ENCODE peak calls at places on chromosomes 12 and 14, in five cellular contexts. One of them, this sample, is unnamed.
A peak's percentile ranks its signal among the peaks of the same experiment; 100 is the strongest.

GRCh38 chr14:68140801-68141200 is 321.2 kb downstream of the RAD51B start:
- DNase-seq in AG09309: no peak
- DNase-seq in small intestine: peak; percentile 70
- DNase-seq in astrocyte of the spinal cord: no peak
- DNase-seq in A549: no peak
- DNase-seq in this sample: no peak

GRCh38 chr12:105617141-105617540 is 286.6 kb downstream of the C12orf75 start:
- DNase-seq in AG09309: no peak
- DNase-seq in A549: no peak
- DNase-seq in astrocyte of the spinal cord: no peak
- DNase-seq in small intestine: no peak
- DNase-seq in this sample: no peak

GRCh38 chr14:95299271-95299670 is 20.4 kb downstream of the CLMN start:
- DNase-seq in AG09309: no peak
- DNase-seq in A549: no peak
- DNase-seq in astrocyte of the spinal cord: no peak
- DNase-seq in small intestine: no peak
- DNase-seq in this sample: no peak

GRCh38 chr12:64109706-64110105 is 112.4 kb downstream of the KICS2 start:
- DNase-seq in small intestine: no peak
- DNase-seq in A549: no peak
- DNase-seq in AG09309: no peak
- DNase-seq in astrocyte of the spinal cord: no peak
- DNase-seq in this sample: no peak

GRCh38 chr12:59624732-59625455 is 29.1 kb downstream of the SLC16A7 start:
- DNase-seq in A549: no peak
- DNase-seq in AG09309: no peak
- DNase-seq in small intestine: no peak
- DNase-seq in astrocyte of the spinal cord: no peak
- DNase-seq in this sample: no peak

GRCh38 chr12:63045020-63045860 is 105.8 kb downstream of the AVPR1A start:
- DNase-seq in AG09309: peak; percentile 60
- DNase-seq in astrocyte of the spinal cord: peak; percentile 89
- DNase-seq in A549: no peak
- DNase-seq in small intestine: no peak
- DNase-seq in this sample: no peak

GRCh38 chr14:104399432-104400155 is 180.0 kb upstream of the C14orf180 start:
- DNase-seq in AG09309: no peak
- DNase-seq in astrocyte of the spinal cord: no peak
- DNase-seq in small intestine: no peak
- DNase-seq in A549: no peak
- DNase-seq in this sample: no peak

GRCh38 chr12:126159139-126159538 is 1093.9 kb downstream of the AACS start:
- DNase-seq in small intestine: no peak
- DNase-seq in astrocyte of the spinal cord: no peak
- DNase-seq in AG09309: no peak
- DNase-seq in A549: no peak
- DNase-seq in this sample: no peak

GRCh38 chr12:48997719-48998496 is 1.3 kb downstream of the DDN start:
- DNase-seq in small intestine: no peak
- DNase-seq in astrocyte of the spinal cord: no peak
- DNase-seq in AG09309: no peak
- DNase-seq in A549: peak; percentile 87
- DNase-seq in this sample: no peak

GRCh38 chr12:132600048-132601032 is 10.0 kb downstream of the LRCOL1 start:
- DNase-seq in AG09309: no peak
- DNase-seq in small intestine: peak; percentile 53
- DNase-seq in A549: peak; percentile 76
- DNase-seq in astrocyte of the spinal cord: peak; percentile 65
- DNase-seq in this sample: peak; percentile 19

GRCh38 chr12:123062682-123063426 is 82.4 kb downstream of the ARL6IP4 start:
- DNase-seq in A549: peak; percentile 42
- DNase-seq in AG09309: no peak
- DNase-seq in astrocyte of the spinal cord: peak; percentile 28
- DNase-seq in small intestine: peak; percentile 79
- DNase-seq in this sample: no peak

GRCh38 chr12:7646178-7646475 is 19.6 kb downstream of the APOBEC1 start:
- DNase-seq in small intestine: no peak
- DNase-seq in A549: no peak
- DNase-seq in astrocyte of the spinal cord: no peak
- DNase-seq in AG09309: no peak
- DNase-seq in this sample: no peak

GRCh38 chr12:1932264-1932777 is 13.9 kb upstream of the CACNA2D4 start:
- DNase-seq in astrocyte of the spinal cord: peak; percentile 37
- DNase-seq in small intestine: peak; percentile 75
- DNase-seq in A549: no peak
- DNase-seq in AG09309: no peak
- DNase-seq in this sample: no peak
- H3K4me3 ChIP-seq in astrocyte of the spinal cord: no peak overlapping the region
- H3K4me3 ChIP-seq in small intestine: no peak overlapping the region
- H3K4me3 ChIP-seq in A549: no peak overlapping the region
- H3K4me3 ChIP-seq in AG09309: no peak overlapping the region
- H3K4me3 ChIP-seq in this sample: no peak overlapping the region

GRCh38 chr14:36271939-36272907 is 48.2 kb downstream of the MBIP start:
- DNase-seq in small intestine: peak; percentile 4
- DNase-seq in AG09309: no peak
- DNase-seq in A549: no peak
- DNase-seq in astrocyte of the spinal cord: peak; percentile 7
- DNase-seq in this sample: no peak
- H3K4me3 ChIP-seq in small intestine: no peak overlapping the region
- H3K4me3 ChIP-seq in AG09309: peak overlapping the region; percentile 35
- H3K4me3 ChIP-seq in A549: no peak overlapping the region
- H3K4me3 ChIP-seq in astrocyte of the spinal cord: peak overlapping the region; percentile 19
- H3K4me3 ChIP-seq in this sample: peak overlapping the region; percentile 40

GRCh38 chr12:120362516-120363273 is 6.3 kb downstream of the MSI1 start:
- DNase-seq in AG09309: no peak
- DNase-seq in small intestine: peak; percentile 91
- DNase-seq in astrocyte of the spinal cord: no peak
- DNase-seq in A549: no peak
- DNase-seq in this sample: no peak

GRCh38 chr12:120359159-120359527 is 9.8 kb downstream of the MSI1 start:
- DNase-seq in AG09309: no peak
- DNase-seq in A549: no peak
- DNase-seq in small intestine: no peak
- DNase-seq in astrocyte of the spinal cord: no peak
- DNase-seq in this sample: no peak

GRCh38 chr12:120364487-120364886 is 4.5 kb downstream of the MSI1 start:
- DNase-seq in astrocyte of the spinal cord: no peak
- DNase-seq in AG09309: no peak
- DNase-seq in small intestine: peak; percentile 44
- DNase-seq in A549: no peak
- DNase-seq in this sample: no peak

GRCh38 chr12:120363274-120363855 is 5.6 kb downstream of the MSI1 start:
- DNase-seq in astrocyte of the spinal cord: no peak
- DNase-seq in AG09309: no peak
- DNase-seq in small intestine: no peak
- DNase-seq in A549: no peak
- DNase-seq in this sample: no peak

GRCh38 chr12:120361506-120362208 is 7.3 kb downstream of the MSI1 start:
- DNase-seq in A549: no peak
- DNase-seq in AG09309: no peak
- DNase-seq in astrocyte of the spinal cord: peak; percentile 82
- DNase-seq in small intestine: peak; percentile 54
- DNase-seq in this sample: peak; percentile 34
- H3K4me3 ChIP-seq in A549: no peak overlapping the region
- H3K4me3 ChIP-seq in AG09309: no peak overlapping the region
- H3K4me3 ChIP-seq in astrocyte of the spinal cord: peak overlapping the region; percentile 21
- H3K4me3 ChIP-seq in small intestine: peak overlapping the region; percentile 9
- H3K4me3 ChIP-seq in this sample: peak overlapping the region; percentile 40

GRCh38 chr12:130970165-130970907 is 16.6 kb downstream of the ADGRD1 start:
- DNase-seq in astrocyte of the spinal cord: no peak
- DNase-seq in A549: no peak
- DNase-seq in small intestine: no peak
- DNase-seq in AG09309: no peak
- DNase-seq in this sample: no peak
- H3K4me3 ChIP-seq in astrocyte of the spinal cord: no peak overlapping the region
- H3K4me3 ChIP-seq in A549: no peak overlapping the region
- H3K4me3 ChIP-seq in small intestine: no peak overlapping the region
- H3K4me3 ChIP-seq in AG09309: no peak overlapping the region
- H3K4me3 ChIP-seq in this sample: no peak overlapping the region

DNA sequence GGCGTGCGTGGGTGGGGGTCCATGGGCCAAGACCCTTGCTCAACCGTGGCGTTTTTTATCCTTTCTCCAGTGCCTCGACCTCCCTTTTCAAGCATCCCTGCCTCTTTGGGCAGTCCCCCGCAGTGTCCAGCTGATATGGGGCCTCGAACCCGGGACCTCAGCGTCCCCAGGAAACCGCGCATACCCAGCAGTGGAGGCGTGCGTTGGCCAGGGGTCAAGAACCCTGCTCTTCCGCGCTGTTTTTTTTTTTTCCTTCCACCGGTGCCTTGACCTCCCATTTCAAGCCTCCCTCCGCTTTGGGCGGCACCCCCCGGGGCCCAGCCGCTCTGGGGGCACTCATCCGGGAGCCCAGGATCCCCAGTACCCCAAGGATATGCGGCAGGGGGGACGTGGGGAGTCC is 325.8 kb downstream of the ALG10 start:
- DNase-seq in small intestine: no peak
- DNase-seq in A549: no peak
- DNase-seq in astrocyte of the spinal cord: no peak
- DNase-seq in AG09309: no peak
- DNase-seq in this sample: no peak
- H3K4me3 ChIP-seq in small intestine: no peak overlapping the region
- H3K4me3 ChIP-seq in A549: peak overlapping the region; percentile 64
- H3K4me3 ChIP-seq in astrocyte of the spinal cord: no peak overlapping the region
- H3K4me3 ChIP-seq in AG09309: no peak overlapping the region
- H3K4me3 ChIP-seq in this sample: no peak overlapping the region

DNA sequence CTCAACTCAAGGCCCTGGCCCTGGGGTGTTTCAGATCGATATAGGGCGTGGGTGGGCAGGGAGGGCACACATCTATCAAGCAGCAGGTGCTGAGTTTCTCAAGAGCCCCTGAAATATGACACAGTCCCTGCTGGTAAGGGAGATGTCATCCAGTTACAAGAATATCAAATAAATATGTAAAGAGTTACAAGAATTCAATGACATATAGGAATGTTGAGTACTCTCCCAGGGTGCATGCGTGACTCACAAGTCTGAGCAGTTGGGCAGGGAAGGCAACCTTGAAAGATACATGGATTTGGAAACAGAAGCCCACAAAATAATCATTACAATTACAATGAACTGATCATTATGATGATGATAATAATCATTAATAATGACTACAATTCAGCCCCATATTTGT is 35.2 kb downstream of the MVK start:
- DNase-seq in A549: no peak
- DNase-seq in small intestine: no peak
- DNase-seq in AG09309: no peak
- DNase-seq in astrocyte of the spinal cord: no peak
- DNase-seq in this sample: no peak
- H3K4me3 ChIP-seq in A549: no peak overlapping the region
- H3K4me3 ChIP-seq in small intestine: no peak overlapping the region
- H3K4me3 ChIP-seq in AG09309: no peak overlapping the region
- H3K4me3 ChIP-seq in astrocyte of the spinal cord: no peak overlapping the region
- H3K4me3 ChIP-seq in this sample: no peak overlapping the region

GRCh38 chr14:75551021-75551420 is 27.4 kb upstream of the FLVCR2 start:
- DNase-seq in astrocyte of the spinal cord: no peak
- DNase-seq in small intestine: no peak
- DNase-seq in A549: no peak
- DNase-seq in AG09309: no peak
- DNase-seq in this sample: no peak
- H3K4me3 ChIP-seq in astrocyte of the spinal cord: no peak overlapping the region
- H3K4me3 ChIP-seq in small intestine: no peak overlapping the region
- H3K4me3 ChIP-seq in A549: no peak overlapping the region
- H3K4me3 ChIP-seq in AG09309: no peak overlapping the region
- H3K4me3 ChIP-seq in this sample: no peak overlapping the region

GRCh38 chr12:57632898-57633825 is at the start of gene B4GALNT1:
- DNase-seq in AG09309: no peak
- DNase-seq in A549: peak; percentile 76
- DNase-seq in astrocyte of the spinal cord: peak; percentile 47
- DNase-seq in small intestine: peak; percentile 35
- DNase-seq in this sample: no peak

GRCh38 chr12:57630891-57631433 is 2.0 kb downstream of the B4GALNT1 start:
- DNase-seq in AG09309: no peak
- DNase-seq in small intestine: no peak
- DNase-seq in astrocyte of the spinal cord: no peak
- DNase-seq in A549: no peak
- DNase-seq in this sample: no peak

GRCh38 chr12:57631566-57632368 is 1.2 kb downstream of the B4GALNT1 start:
- DNase-seq in A549: no peak
- DNase-seq in small intestine: no peak
- DNase-seq in astrocyte of the spinal cord: no peak
- DNase-seq in AG09309: no peak
- DNase-seq in this sample: no peak

GRCh38 chr12:57629897-57630471 is 3.0 kb downstream of the B4GALNT1 start:
- DNase-seq in AG09309: no peak
- DNase-seq in A549: no peak
- DNase-seq in small intestine: no peak
- DNase-seq in astrocyte of the spinal cord: no peak
- DNase-seq in this sample: no peak

GRCh38 chr12:57632369-57632897 is 568 bp downstream of the B4GALNT1 start:
- DNase-seq in AG09309: no peak
- DNase-seq in astrocyte of the spinal cord: no peak
- DNase-seq in A549: no peak
- DNase-seq in small intestine: no peak
- DNase-seq in this sample: no peak
- H3K4me3 ChIP-seq in AG09309: peak overlapping the region; percentile 59
- H3K4me3 ChIP-seq in astrocyte of the spinal cord: peak overlapping the region; percentile 49
- H3K4me3 ChIP-seq in A549: peak overlapping the region; percentile 83
- H3K4me3 ChIP-seq in small intestine: peak overlapping the region; percentile 56
- H3K4me3 ChIP-seq in this sample: peak overlapping the region; percentile 54

This sample was measured in skeletal muscle cell.